ENCODE peak calls at places on chromosomes 4 and X, in seven cellular contexts. B is caudate nucleus; Z is EL; W is A549; R is activated naive CD8-positive, alpha-beta T cell treated with anti-CD3 and anti-CD28 coated beads, Interleukin-2, amount 10 ng/mL, durations not matched to agents 7 days and 5 days; M is iPS-NIHi11; I is nephron progenitor cell. U is an unnamed sample.

GRCh38 chr4:32958586-32958985 is 2238.4 kb downstream of the PCDH7 start:
- DNase-seq in W (no peak), Z (no peak), I (no peak), B (no peak), R (no peak), M (no peak), U (no peak)

GRCh38 chrX:139204903-139205667 is 325.5 kb upstream of the F9 start:
- DNase-seq in B (no peak), I (peak), M (peak), R (peak), Z (no peak), W (peak), U (peak)

GRCh38 chrX:115177941-115178340 is 11.3 kb upstream of the RBMXL3 start:
- DNase-seq in W (no peak), I (no peak), M (no peak), Z (no peak), B (no peak), R (no peak), U (peak)

GRCh38 chr4:91485415-91485814 is 818.4 kb upstream of the GRID2 start:
- DNase-seq in Z (no peak), B (no peak), M (no peak), R (no peak), I (no peak), W (no peak), U (no peak)

GRCh38 chrX:106611682-106612402 is at the start of gene RADX:
- DNase-seq in I (peak), B (peak), R (peak), M (peak), Z (peak), W (peak), U (peak)

GRCh38 chr4:172124656-172125308 is 311.6 kb downstream of the GALNTL6 start:
- DNase-seq in W (no peak), Z (no peak), M (no peak), R (no peak), I (no peak), B (no peak), U (no peak)

GRCh38 chrX:154529206-154529612 is 13.2 kb upstream of the FAM3A start:
- DNase-seq in M (no peak), I (no peak), R (no peak), Z (peak), W (peak), B (no peak), U (no peak)

GRCh38 chr4:115871596-115871995 is 758.2 kb upstream of the NDST4 start:
- DNase-seq in Z (no peak), B (no peak), W (no peak), M (no peak), I (no peak), R (no peak), U (no peak)

GRCh38 chr4:1813231-1813630 is 20.1 kb downstream of the FGFR3 start:
- DNase-seq in Z (no peak), M (no peak), W (no peak), I (no peak), R (no peak), B (no peak), U (no peak)

GRCh38 chr4:27128431-27128830 is 267.8 kb downstream of the STIM2 start:
- DNase-seq in M (no peak), I (no peak), B (no peak), W (no peak), R (no peak), Z (no peak), U (no peak)

GRCh38 chr4:7769308-7769841 is 170.3 kb downstream of the AFAP1 start:
- DNase-seq in Z (no peak), B (no peak), W (no peak), M (no peak), I (no peak), R (no peak), U (no peak)

GRCh38 chrX:41145920-41146608 is 60.8 kb downstream of the USP9X start:
- DNase-seq in B (no peak), M (no peak), I (no peak), Z (peak), W (peak), R (no peak), U (no peak)

GRCh38 chr4:55834086-55834795 is 14.7 kb downstream of the EXOC1L start:
- DNase-seq in Z (no peak), I (no peak), B (no peak), M (no peak), R (no peak), W (no peak), U (peak)

GRCh38 chr4:63085091-63085490 is 1324.2 kb downstream of the TECRL start:
- DNase-seq in B (no peak), M (no peak), W (no peak), I (no peak), R (no peak), Z (no peak), U (no peak)

GRCh38 chr4:19756661-19757060 is 495.0 kb upstream of the SLIT2 start:
- DNase-seq in R (no peak), W (no peak), B (no peak), I (no peak), Z (no peak), M (no peak), U (no peak)

GRCh38 chr4:86959588-86960500 is 25.0 kb downstream of the AFF1 start:
- DNase-seq in M (peak), B (no peak), R (no peak), I (peak), Z (no peak), W (no peak), U (peak)

GRCh38 chr4:120725639-120726585 is 196.6 kb downstream of the PRDM5 start:
- DNase-seq in R (no peak), M (no peak), B (no peak), Z (no peak), I (no peak), W (no peak), U (peak)

GRCh38 chrX:9847071-9847470 is 60.8 kb downstream of the SHROOM2 start:
- DNase-seq in B (no peak), W (peak), Z (peak), I (no peak), R (no peak), M (no peak), U (no peak)

GRCh38 chr4:85475631-85476233 is 782 bp downstream of the ARHGAP24 start:
- DNase-seq in I (peak), R (no peak), Z (peak), W (peak), B (no peak), M (peak), U (no peak)

GRCh38 chr4:102625232-102625930 is 124.2 kb downstream of the NFKB1 start:
- DNase-seq in R (peak), I (no peak), B (no peak), W (peak), M (no peak), Z (peak), U (peak)

GRCh38 chr4:18669390-18669789 is 647.8 kb upstream of the LCORL start:
- DNase-seq in Z (no peak), R (no peak), W (no peak), B (no peak), I (no peak), M (no peak), U (no peak)

GRCh38 chr4:40427138-40427537 is 92.0 kb downstream of the CHRNA9 start:
- DNase-seq in I (no peak), B (no peak), Z (no peak), M (no peak), W (no peak), R (no peak), U (no peak)

GRCh38 chr4:158850800-158851644 is 82.2 kb downstream of the FNIP2 start:
- DNase-seq in B (no peak), Z (peak), I (no peak), M (no peak), R (no peak), W (no peak), U (no peak)

GRCh38 chrX:150465856-150466775 is 102.3 kb upstream of the MTM1 start:
- DNase-seq in M (no peak), W (no peak), I (no peak), Z (no peak), B (no peak), R (no peak), U (no peak)

GRCh38 chr4:56764775-56765174 is 56.7 kb downstream of the SPINK2 start:
- DNase-seq in M (no peak), B (no peak), I (no peak), Z (peak), W (no peak), R (no peak), U (no peak)

GRCh38 chrX:104137496-104137895 is 19.3 kb downstream of the SLC25A53 start:
- DNase-seq in M (no peak), W (peak), I (no peak), Z (peak), R (no peak), B (no peak), U (peak)

GRCh38 chrX:38806054-38806389 is 4.8 kb downstream of the MID1IP1 start:
- DNase-seq in I (no peak), R (no peak), B (no peak), M (no peak), W (no peak), Z (no peak), U (no peak)

GRCh38 chrX:153944800-153945150 is 332 bp upstream of the RENBP start:
- DNase-seq in W (no peak), I (no peak), R (no peak), Z (no peak), M (no peak), B (no peak), U (no peak)

GRCh38 chr4:128244379-128244778 is 43.2 kb downstream of the PGRMC2 start:
- DNase-seq in B (no peak), M (no peak), W (no peak), I (no peak), R (no peak), Z (peak), U (no peak)

GRCh38 chrX:78522601-78523000 is 136.5 kb downstream of the RTL3 start:
- DNase-seq in M (no peak), W (no peak), Z (no peak), R (no peak), B (no peak), I (no peak), U (no peak)

GRCh38 chr4:109671350-109671749 is 31.9 kb downstream of the CASP6 start:
- DNase-seq in Z (no peak), R (no peak), W (no peak), B (no peak), M (no peak), I (no peak), U (no peak)

GRCh38 chr4:180542445-180543100 is 1700.6 kb upstream of the TENM3 start:
- DNase-seq in M (no peak), Z (peak), R (no peak), I (no peak), W (peak), B (no peak), U (no peak)

GRCh38 chr4:10003666-10004065 is 17.6 kb downstream of the SLC2A9 start:
- DNase-seq in W (no peak), Z (no peak), I (no peak), R (no peak), M (no peak), B (no peak), U (no peak)

GRCh38 chr4:7041851-7042696 is 1.1 kb upstream of the TADA2B start:
- DNase-seq in Z (peak), R (no peak), M (peak), B (no peak), I (peak), W (no peak), U (no peak)

GRCh38 chr4:147830102-147830463 is 98.2 kb downstream of the ARHGAP10 start:
- DNase-seq in R (no peak), M (no peak), Z (no peak), I (no peak), W (no peak), B (no peak), U (no peak)

GRCh38 chrX:101986571-101986970 is 54.7 kb upstream of the ZMAT1 start:
- DNase-seq in R (no peak), Z (peak), M (no peak), I (no peak), W (no peak), B (no peak), U (peak)

GRCh38 chr4:35539404-35540055 is 704.8 kb downstream of the ARAP2 start:
- DNase-seq in B (no peak), Z (no peak), M (no peak), W (no peak), I (no peak), R (no peak), U (no peak)

GRCh38 chr4:74501579-74501978 is 56.6 kb downstream of the AREG start:
- DNase-seq in B (no peak), R (no peak), M (no peak), I (no peak), W (no peak), Z (peak), U (no peak)

GRCh38 chrX:136196691-136197155 is 49.4 kb downstream of the FHL1 start:
- DNase-seq in R (no peak), W (no peak), M (no peak), B (no peak), Z (peak), I (no peak), U (no peak)

U was measured in mesendoderm.